ENCODE peak calls at places on chromosomes 6 and 20, in four cellular contexts. I is suprapubic skin, Z is K562, K is A549. J is an unnamed sample.

GRCh38 chr20:58205850-58206249 is 22.6 kb downstream of the ANKRD60 start:
- DNase-seq in I (no peak), Z (no peak), K (no peak), J (no peak)

GRCh38 chr20:10316582-10316981 is 98.0 kb downstream of the SNAP25 start:
- DNase-seq in I (no peak), Z (peak; percentile 7), K (peak; percentile 76), J (no peak)

GRCh38 chr6:138372711-138373463 is 4.8 kb upstream of the SMIM28 start:
- DNase-seq in I (no peak), Z (no peak), K (no peak), J (no peak)

GRCh38 chr6:53701333-53702073 is 35.9 kb upstream of the KLHL31 start:
- DNase-seq in I (no peak), Z (no peak), K (no peak), J (no peak)

GRCh38 chr20:11376998-11377397 is 540.7 kb upstream of the BTBD3 start:
- DNase-seq in I (no peak), Z (no peak), K (no peak), J (no peak)

GRCh38 chr6:2434911-2435310 is 189.5 kb upstream of the GMDS start:
- DNase-seq in I (no peak), Z (no peak), K (no peak), J (no peak)

GRCh38 chr20:56440346-56441007 is 27.9 kb upstream of the RTF2 start:
- DNase-seq in I (no peak), Z (no peak), K (no peak), J (no peak)

GRCh38 chr6:35589904-35590303 is 77.2 kb upstream of the TULP1 start:
- DNase-seq in I (no peak), Z (no peak), K (no peak), J (no peak)

GRCh38 chr20:63547484-63548480 is at the start of gene SRMS:
- DNase-seq in I (no peak), Z (peak; percentile 67), K (no peak), J (no peak)

GRCh38 chr6:39361657-39362486 is 39.4 kb upstream of the KCNK16 start:
- DNase-seq in I (peak; percentile 71), Z (peak; percentile 82), K (peak; percentile 51), J (peak; percentile 43)

GRCh38 chr20:63409066-63409833 is 48.1 kb upstream of the CHRNA4 start:
- DNase-seq in I (no peak), Z (no peak), K (no peak), J (no peak)

GRCh38 chr6:123338394-123338793 is 298.4 kb downstream of the TRDN start:
- DNase-seq in I (no peak), Z (no peak), K (no peak), J (no peak)

GRCh38 chr6:118207947-118208346 is 300.9 kb downstream of the SLC35F1 start:
- DNase-seq in I (no peak), Z (no peak), K (no peak), J (no peak)

GRCh38 chr6:139927742-139928305 is 553.4 kb upstream of the CITED2 start:
- DNase-seq in I (no peak), Z (no peak), K (no peak), J (no peak)

GRCh38 chr6:15331143-15331542 is 85.3 kb downstream of the JARID2 start:
- DNase-seq in I (no peak), Z (no peak), K (no peak), J (no peak)

GRCh38 chr6:15329154-15329781 is 83.4 kb downstream of the JARID2 start:
- DNase-seq in I (no peak), Z (no peak), K (no peak), J (no peak)

GRCh38 chr6:15331629-15332241 is 85.9 kb downstream of the JARID2 start:
- DNase-seq in I (no peak), Z (no peak), K (no peak), J (no peak)

GRCh38 chr6:15332441-15332840 is 86.6 kb downstream of the JARID2 start:
- DNase-seq in I (no peak), Z (no peak), K (no peak), J (no peak)

DNA sequence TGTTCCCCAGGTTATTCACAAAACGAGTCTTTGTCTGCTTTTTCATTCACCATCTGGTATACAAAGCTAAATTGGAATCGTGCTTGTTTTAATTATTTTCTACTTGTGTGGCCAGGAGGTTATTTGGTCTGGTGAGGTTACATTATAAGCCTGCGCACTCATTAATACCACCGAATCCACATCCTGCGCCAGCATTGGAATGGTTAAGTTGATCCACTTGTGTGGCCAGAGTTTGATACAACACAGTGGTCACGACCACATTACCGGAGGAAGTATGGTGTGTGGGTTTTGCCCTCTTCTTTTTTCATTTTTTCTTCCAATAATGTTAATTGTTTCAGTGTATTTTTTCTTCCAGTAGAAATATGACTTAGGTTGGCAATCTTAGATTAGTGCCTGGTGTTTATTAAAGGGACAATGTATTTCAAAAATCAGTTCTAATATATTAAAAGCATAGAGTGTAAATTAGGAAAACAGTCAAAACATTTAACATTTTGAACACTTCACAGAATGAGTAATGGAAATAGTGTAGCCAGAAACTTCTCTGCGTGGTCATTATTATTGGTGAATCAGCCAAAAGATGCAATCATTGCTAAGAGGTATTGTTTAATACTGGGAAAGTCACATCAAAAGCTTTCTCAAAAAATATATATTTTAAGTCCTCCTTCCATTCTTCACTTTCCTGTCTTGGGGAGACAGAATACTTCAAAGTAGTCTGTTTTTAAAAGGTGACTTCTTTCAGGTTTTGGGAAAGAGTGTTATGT is 84.5 kb downstream of the JARID2 start:
- DNase-seq in I (no peak), Z (no peak), K (no peak), J (no peak)
- H3K4me1 ChIP-seq in I (peaks cover 42% of the 10 kb centered on the region), Z (peaks cover 28% of the 10 kb centered on the region), K (peaks cover 41% of the 10 kb centered on the region), J (peaks cover 44% of the 10 kb centered on the region)

GRCh38 chr6:146895772-146896061 is 296.9 kb downstream of the ADGB start:
- DNase-seq in I (no peak), Z (no peak), K (no peak), J (no peak)
- TF ChIP-seq CTCF in I (no peak), Z (no peak), K (no peak), J (no peak)

DNA sequence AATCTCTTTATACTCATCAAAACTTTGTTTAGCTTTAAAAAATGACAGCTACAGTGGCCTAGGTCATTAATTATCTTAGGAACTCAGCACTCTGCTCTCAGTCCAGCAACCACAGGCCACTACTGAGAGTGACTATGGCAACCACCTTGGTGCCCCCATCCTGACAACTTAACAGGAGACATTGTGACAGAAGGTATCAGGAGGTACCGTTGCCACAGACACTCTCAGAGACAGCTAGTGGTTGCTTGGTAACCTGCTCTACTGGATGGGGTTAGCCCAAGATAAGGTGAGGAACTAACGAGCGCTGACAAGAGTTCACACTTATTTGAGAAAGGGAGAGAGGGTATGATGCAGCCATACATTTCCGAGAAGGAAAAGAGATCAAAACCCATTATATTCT is 76.1 kb upstream of the TFAP2D start:
- DNase-seq in I (no peak), Z (no peak), K (no peak), J (no peak)
- TF ChIP-seq EP300 in I (no peak), Z (no peak), K (no peak), J (no peak)

DNA sequence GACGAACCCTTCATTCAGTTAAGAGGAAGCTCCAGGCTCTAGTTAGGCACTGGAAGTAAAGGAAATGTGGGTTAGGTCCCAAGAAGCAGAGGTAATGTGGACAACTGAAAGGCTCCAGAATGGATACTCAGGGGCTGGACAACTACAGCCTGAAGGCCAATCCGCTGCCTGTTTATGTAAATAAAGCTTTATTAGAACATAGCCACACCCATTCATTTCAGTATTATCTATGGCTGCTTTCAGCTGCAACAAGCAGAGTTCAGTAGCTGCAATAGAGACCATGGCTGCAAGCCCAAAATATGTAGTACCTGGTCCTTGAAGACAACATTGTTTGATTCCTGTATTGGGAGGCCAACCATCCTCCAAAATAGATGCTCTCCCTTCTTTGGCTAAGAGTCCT is 100.8 kb upstream of the MRPS10 start:
- DNase-seq in I (no peak), Z (no peak), K (no peak), J (no peak)
- H3K4me1 ChIP-seq in I (peaks cover 11% of the 10 kb centered on the region), Z (peaks cover 14% of the 10 kb centered on the region), K (peaks cover 39% of the 10 kb centered on the region), J (peaks cover 3% of the 10 kb centered on the region)